ENCODE peak calls at places on chromosome 22, in eight cellular contexts. D is spleen, P is heart right ventricle, I is fibroblast of lung, F is brain microvascular endothelial cell, Q is ovary, B is mucosa of descending colon, H is lung. A is an unnamed sample.

GRCh38 chr22:38742176-38742942 is 13.4 kb downstream of the SUN2 start:
- DNase-seq in D (no peak), P (no peak), I (no peak), F (no peak), Q (no peak), B (no peak), H (no peak), A (no peak)

GRCh38 chr22:40491990-40492631 is 121.7 kb downstream of the SGSM3 start:
- DNase-seq in D (no peak), P (peak; percentile 33), I (peak; percentile 72), F (peak; percentile 23), Q (no peak), B (no peak), H (no peak), A (no peak)

GRCh38 chr22:31556627-31557203 is 60.4 kb downstream of the SFI1 start:
- DNase-seq in D (no peak), P (no peak), I (peak; percentile 57), F (peak; percentile 27), Q (no peak), B (no peak), H (no peak), A (no peak)

GRCh38 chr22:23532756-23533155 is 47.3 kb downstream of the IGLL1 start:
- DNase-seq in D (peak; percentile 40), P (no peak), I (no peak), F (no peak), Q (peak; percentile 24), B (peak; percentile 23), H (no peak), A (no peak)

GRCh38 chr22:42294034-42294985 is 23.9 kb upstream of the TCF20 start:
- DNase-seq in D (no peak), P (peak; percentile 65), I (peak; percentile 47), F (peak; percentile 24), Q (peak; percentile 58), B (peak; percentile 83), H (no peak), A (no peak)

GRCh38 chr22:30920407-30920806 is 48.2 kb downstream of the MORC2 start:
- DNase-seq in D (peak; percentile 92), P (peak; percentile 76), I (peak; percentile 65), F (peak; percentile 60), Q (peak; percentile 87), B (peak; percentile 84), H (peak; percentile 77), A (peak; percentile 21)

GRCh38 chr22:30826670-30827355 is 132.1 kb downstream of the OSBP2 start:
- DNase-seq in D (no peak), P (no peak), I (no peak), F (no peak), Q (no peak), B (no peak), H (no peak), A (no peak)

GRCh38 chr22:43925433-43926348 is 2.1 kb downstream of the PNPLA3 start:
- DNase-seq in D (no peak), P (no peak), I (no peak), F (no peak), Q (no peak), B (no peak), H (no peak), A (no peak)

GRCh38 chr22:46501701-46502100 is 35.7 kb downstream of the CELSR1 start:
- DNase-seq in D (no peak), P (no peak), I (peak; percentile 9), F (peak; percentile 59), Q (no peak), B (no peak), H (no peak), A (peak; percentile 72)

GRCh38 chr22:23751441-23751996 is 607 bp upstream of the ZNF70 start:
- DNase-seq in D (no peak), P (peak; percentile 41), I (peak; percentile 34), F (no peak), Q (no peak), B (peak; percentile 69), H (no peak), A (no peak)

GRCh38 chr22:31625257-31625640 is 36.8 kb downstream of the PISD start:
- DNase-seq in D (no peak), P (no peak), I (no peak), F (no peak), Q (no peak), B (no peak), H (no peak), A (no peak)

GRCh38 chr22:48849513-48849912 is 978.2 kb downstream of the BRD1 start:
- DNase-seq in D (no peak), P (no peak), I (no peak), F (no peak), Q (no peak), B (no peak), H (no peak), A (no peak)

GRCh38 chr22:44363214-44363979 is 50.6 kb upstream of the SHISAL1 start:
- DNase-seq in D (peak; percentile 86), P (peak; percentile 92), I (peak; percentile 97), F (peak; percentile 92), Q (peak; percentile 95), B (peak; percentile 69), H (peak; percentile 88), A (no peak)

GRCh38 chr22:40479887-40480538 is 109.6 kb downstream of the SGSM3 start:
- DNase-seq in D (no peak), P (no peak), I (peak; percentile 56), F (no peak), Q (no peak), B (no peak), H (no peak), A (no peak)

GRCh38 chr22:38737302-38738060 is 18.3 kb downstream of the SUN2 start:
- DNase-seq in D (peak; percentile 61), P (no peak), I (no peak), F (no peak), Q (no peak), B (peak; percentile 18), H (no peak), A (no peak)

GRCh38 chr22:45488764-45489370 is 13.8 kb upstream of the FBLN1 start:
- DNase-seq in D (no peak), P (no peak), I (no peak), F (no peak), Q (no peak), B (no peak), H (no peak), A (no peak)

GRCh38 chr22:44274918-44275665 is 37.7 kb downstream of the SHISAL1 start:
- DNase-seq in D (peak; percentile 47), P (no peak), I (no peak), F (no peak), Q (no peak), B (peak; percentile 6), H (no peak), A (no peak)

GRCh38 chr22:42745118-42745517 is 24.4 kb upstream of the A4GALT start:
- DNase-seq in D (no peak), P (no peak), I (peak; percentile 43), F (peak; percentile 44), Q (no peak), B (no peak), H (no peak), A (no peak)

GRCh38 chr22:38770257-38770949 is 14.6 kb upstream of the SUN2 start:
- DNase-seq in D (no peak), P (no peak), I (no peak), F (no peak), Q (no peak), B (no peak), H (no peak), A (no peak)

GRCh38 chr22:45638834-45639746 is 32.5 kb upstream of the ATXN10 start:
- DNase-seq in D (no peak), P (no peak), I (peak; percentile 55), F (peak; percentile 12), Q (no peak), B (peak; percentile 64), H (peak; percentile 57), A (no peak)

GRCh38 chr22:31291403-31291715 is 929 bp downstream of the PIK3IP1 start:
- DNase-seq in D (no peak), P (no peak), I (peak; percentile 9), F (no peak), Q (no peak), B (no peak), H (no peak), A (no peak)

GRCh38 chr22:19058713-19059451 is 63.3 kb downstream of the DGCR2 start:
- DNase-seq in D (peak; percentile 69), P (no peak), I (no peak), F (no peak), Q (no peak), B (no peak), H (no peak), A (no peak)

GRCh38 chr22:24146190-24146616 is 35.1 kb upstream of the SUSD2 start:
- DNase-seq in D (peak; percentile 92), P (peak; percentile 38), I (peak; percentile 94), F (peak; percentile 15), Q (peak; percentile 57), B (peak; percentile 85), H (peak; percentile 82), A (no peak)

GRCh38 chr22:37334859-37335818 is 52.8 kb downstream of the CYTH4 start:
- DNase-seq in D (no peak), P (no peak), I (no peak), F (no peak), Q (no peak), B (no peak), H (no peak), A (no peak)
- TF ChIP-seq CTCF in D (no peak), P (no peak), I (no peak), F (peak; percentile 18), Q (no peak), B (no peak), H (no peak), A (no peak)

DNA sequence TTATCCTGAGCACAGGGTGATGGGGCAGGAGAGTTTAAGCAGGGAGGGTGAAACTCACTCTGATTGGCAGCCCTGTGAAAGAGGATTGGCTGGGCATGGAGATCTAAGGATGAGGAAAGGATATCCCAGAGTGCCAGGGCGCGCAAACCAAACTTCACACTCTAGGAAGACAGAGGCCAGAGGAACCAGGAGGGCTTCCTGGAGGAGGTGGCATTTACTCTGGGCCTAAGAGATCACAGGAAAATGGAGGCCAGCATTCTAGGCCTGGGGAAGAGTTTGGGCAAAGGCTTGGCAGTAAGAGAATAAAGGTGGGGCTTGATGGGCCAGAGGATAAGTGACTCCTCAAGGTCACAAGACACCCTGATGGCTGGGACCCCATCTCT is 377 bp upstream of the NCF4 start:
- DNase-seq in D (peak; percentile 66), P (no peak), I (no peak), F (no peak), Q (no peak), B (no peak), H (no peak), A (no peak)
- H3K4me3 ChIP-seq in D (no peak overlapping the region), P (no peak overlapping the region), I (no peak overlapping the region), F (no peak overlapping the region), Q (no peak overlapping the region), B (no peak overlapping the region), H (no peak overlapping the region), A (no peak overlapping the region)

DNA sequence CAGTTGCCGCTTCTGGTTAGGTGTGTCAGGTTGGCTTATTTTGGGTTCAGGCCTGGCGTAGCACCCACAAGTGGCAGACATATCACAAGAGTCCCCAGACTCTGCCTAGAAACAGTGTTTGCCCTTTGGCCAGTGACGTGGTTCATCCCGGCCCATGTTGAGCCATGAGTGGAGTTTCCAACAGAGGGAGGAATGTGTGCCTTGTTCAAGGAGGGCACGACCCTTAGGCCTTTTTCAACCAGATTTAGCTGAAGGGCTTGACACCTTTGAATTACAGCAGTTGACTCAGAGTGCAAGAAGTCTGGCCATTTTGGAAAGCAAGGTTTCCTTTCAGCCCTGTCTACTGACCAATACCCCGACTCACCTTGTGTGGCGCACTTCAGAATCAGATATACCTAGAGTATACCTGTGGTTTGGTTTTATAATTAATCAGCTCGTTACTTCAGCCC is 15.1 kb upstream of the AIFM3 start:
- DNase-seq in D (peak; percentile 42), P (no peak), I (no peak), F (no peak), Q (no peak), B (peak; percentile 47), H (no peak), A (no peak)
- H3K36me3 ChIP-seq in D (peaks cover 75% of the 10 kb centered on the region), P (peaks cover 46% of the 10 kb centered on the region), I (peaks cover 13% of the 10 kb centered on the region), F (peaks cover 36% of the 10 kb centered on the region), Q (no peaks in the 10 kb centered on the region), B (peaks cover 5% of the 10 kb centered on the region), H (peaks cover 28% of the 10 kb centered on the region), A (peaks cover 1% of the 10 kb centered on the region)

GRCh38 chr22:17366830-17367229 is 2.4 kb upstream of the CECR2 start:
- DNase-seq in D (peak; percentile 81), P (peak; percentile 53), I (peak; percentile 50), F (no peak), Q (peak; percentile 49), B (peak; percentile 42), H (no peak), A (no peak)
- TF ChIP-seq CTCF in D (peak; percentile 10), P (peak; percentile 53), I (peak; percentile 63), F (peak; percentile 32), Q (no peak), B (no peak), H (no peak), A (peak; percentile 42)